ENCODE peak calls at places on chromosomes 12 and 14, in nine cellular contexts. M is astrocyte of the spinal cord, K is coronary artery, S is bronchial epithelial cell, R is GM06990, U is upper lobe of right lung, I is right lobe of liver, O is NB4, T is kidney. H is an unnamed sample.

GRCh38 chr12:6376079-6376941 is 947 bp upstream of the SCNN1A start:
- DNase-seq in O (peak; percentile 77), U (peak; percentile 93), M (peak; percentile 68), S (peak; percentile 57), R (no peak), I (no peak), K (no peak), T (peak; percentile 96), H (peak; percentile 10)

GRCh38 chr12:112198120-112198733 is 72.9 kb downstream of the TRAFD1 start:
- DNase-seq in O (peak; percentile 77), I (no peak), T (no peak), R (no peak), M (peak; percentile 62), U (no peak), K (no peak), S (peak; percentile 53), H (peak; percentile 23)

GRCh38 chr12:117273091-117273490 is 82.8 kb upstream of the FBXO21 start:
- DNase-seq in K (no peak), O (no peak), M (no peak), S (peak; percentile 2), I (no peak), T (no peak), U (no peak), R (no peak), H (no peak)

GRCh38 chr14:81172353-81172752 is 48.4 kb downstream of the GTF2A1 start:
- DNase-seq in R (peak; percentile 18), S (no peak), U (no peak), I (no peak), K (no peak), T (no peak), O (no peak), M (no peak), H (peak; percentile 11)

GRCh38 chr12:68804654-68805591 is 3.1 kb upstream of the MDM2 start:
- DNase-seq in U (no peak), I (peak; percentile 90), O (no peak), T (peak; percentile 86), K (no peak), S (no peak), R (no peak), M (no peak), H (no peak)

GRCh38 chr12:68319988-68320623 is 12.1 kb downstream of the MDM1 start:
- DNase-seq in K (no peak), T (no peak), R (no peak), I (no peak), S (no peak), M (peak; percentile 51), U (no peak), O (no peak), H (peak; percentile 81)

GRCh38 chr12:13362260-13362841 is 165.8 kb downstream of the EMP1 start:
- DNase-seq in R (no peak), T (no peak), S (peak; percentile 67), M (peak; percentile 53), U (peak; percentile 78), O (peak; percentile 65), I (peak; percentile 68), K (no peak), H (peak; percentile 43)

GRCh38 chr12:64160718-64161060 is 61.4 kb downstream of the KICS2 start:
- DNase-seq in K (no peak), U (no peak), M (peak; percentile 49), I (no peak), R (no peak), S (peak; percentile 83), T (no peak), O (no peak), H (peak; percentile 28)

GRCh38 chr14:65495196-65495595 is 82.7 kb downstream of the FUT8 start:
- DNase-seq in M (peak; percentile 54), I (no peak), T (no peak), O (no peak), U (no peak), K (no peak), R (no peak), S (peak; percentile 38), H (no peak)

GRCh38 chr12:69254046-69254445 is 14.7 kb downstream of the CPSF6 start:
- DNase-seq in O (peak; percentile 76), M (peak; percentile 58), S (peak; percentile 63), T (no peak), K (no peak), I (no peak), R (peak; percentile 21), U (no peak), H (peak; percentile 38)

GRCh38 chr12:52149651-52150241 is 42.1 kb downstream of the KRT80 start:
- DNase-seq in O (no peak), U (no peak), R (no peak), I (peak; percentile 50), T (no peak), S (peak; percentile 49), K (no peak), M (peak; percentile 50), H (no peak)

GRCh38 chr14:33668066-33668465 is 282.8 kb downstream of the EGLN3 start:
- DNase-seq in I (no peak), K (no peak), U (no peak), O (no peak), R (no peak), T (no peak), M (peak; percentile 74), S (no peak), H (peak; percentile 58)

GRCh38 chr12:104958009-104958945 is at the start of gene SLC41A2:
- DNase-seq in O (peak; percentile 75), U (peak; percentile 92), S (peak; percentile 71), M (peak; percentile 88), T (peak; percentile 93), K (peak; percentile 89), I (peak; percentile 93), R (peak; percentile 89), H (peak; percentile 92)

GRCh38 chr12:92403210-92404175 is 257.8 kb upstream of the BTG1 start:
- DNase-seq in R (peak; percentile 88), S (no peak), U (no peak), O (no peak), M (no peak), T (no peak), K (no peak), I (no peak), H (no peak)

GRCh38 chr12:31813305-31813704 is 84.5 kb upstream of the AMN1 start:
- DNase-seq in U (no peak), R (no peak), O (peak; percentile 10), K (no peak), T (no peak), M (no peak), S (peak; percentile 7), I (no peak), H (no peak)

GRCh38 chr12:110848524-110848923 is 1.7 kb downstream of the CCDC63 start:
- DNase-seq in O (no peak), I (no peak), T (no peak), S (no peak), M (no peak), K (no peak), R (no peak), U (no peak), H (no peak)

DNA sequence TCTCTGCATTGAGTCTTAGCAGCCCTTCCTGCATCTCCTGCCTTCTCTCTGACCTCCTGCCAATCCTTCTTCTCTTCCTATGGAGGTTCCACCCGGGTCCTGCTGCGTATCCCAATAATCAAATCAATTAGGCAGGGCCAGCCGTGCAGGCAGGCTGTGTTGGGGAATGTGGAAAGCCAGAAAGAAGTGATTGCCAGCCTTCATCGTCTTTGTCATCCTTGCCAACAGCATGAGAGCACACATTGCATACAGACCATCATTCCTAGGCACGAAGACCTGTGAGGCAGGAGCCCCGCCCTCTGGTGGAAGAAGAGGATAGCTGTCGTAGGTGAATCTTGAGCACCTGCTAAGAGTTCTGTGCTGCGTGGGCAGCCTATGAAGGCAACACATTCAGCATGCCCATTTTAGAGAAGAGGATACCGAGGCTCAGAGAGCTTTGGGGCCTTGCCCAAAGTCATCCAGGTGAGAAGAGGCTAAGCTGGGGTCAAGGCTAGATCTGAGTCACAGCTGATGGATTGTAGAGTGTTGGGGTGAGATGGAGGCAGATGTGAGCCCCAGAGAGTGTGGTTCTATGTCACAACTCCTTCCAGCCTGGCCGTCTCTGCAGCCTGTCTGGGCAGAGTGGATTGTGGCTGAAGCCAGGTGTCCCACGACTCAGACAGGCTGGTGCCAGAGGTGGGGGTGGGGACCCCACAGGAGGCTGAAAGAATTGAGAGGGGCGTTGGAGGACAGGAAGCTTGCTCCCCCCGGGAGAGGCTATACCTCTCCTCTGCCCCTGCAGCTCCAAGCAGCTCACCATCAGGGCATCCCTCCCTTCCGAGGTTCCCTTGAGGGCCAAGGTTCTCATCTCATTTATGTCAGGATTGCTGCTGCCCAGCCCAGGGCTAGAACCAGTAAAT is 12.7 kb downstream of the C14orf132 start:
- DNase-seq in R (no peak), T (no peak), S (peak; percentile 13), M (no peak), I (no peak), K (peak; percentile 62), U (no peak), O (peak; percentile 16), H (no peak)
- TF ChIP-seq CTCF in R (peak; percentile 76), T (no peak), S (peak; percentile 47), M (peak; percentile 22), I (peak; percentile 26), K (no peak), U (no peak), O (peak; percentile 29), H (peak; percentile 65)

DNA sequence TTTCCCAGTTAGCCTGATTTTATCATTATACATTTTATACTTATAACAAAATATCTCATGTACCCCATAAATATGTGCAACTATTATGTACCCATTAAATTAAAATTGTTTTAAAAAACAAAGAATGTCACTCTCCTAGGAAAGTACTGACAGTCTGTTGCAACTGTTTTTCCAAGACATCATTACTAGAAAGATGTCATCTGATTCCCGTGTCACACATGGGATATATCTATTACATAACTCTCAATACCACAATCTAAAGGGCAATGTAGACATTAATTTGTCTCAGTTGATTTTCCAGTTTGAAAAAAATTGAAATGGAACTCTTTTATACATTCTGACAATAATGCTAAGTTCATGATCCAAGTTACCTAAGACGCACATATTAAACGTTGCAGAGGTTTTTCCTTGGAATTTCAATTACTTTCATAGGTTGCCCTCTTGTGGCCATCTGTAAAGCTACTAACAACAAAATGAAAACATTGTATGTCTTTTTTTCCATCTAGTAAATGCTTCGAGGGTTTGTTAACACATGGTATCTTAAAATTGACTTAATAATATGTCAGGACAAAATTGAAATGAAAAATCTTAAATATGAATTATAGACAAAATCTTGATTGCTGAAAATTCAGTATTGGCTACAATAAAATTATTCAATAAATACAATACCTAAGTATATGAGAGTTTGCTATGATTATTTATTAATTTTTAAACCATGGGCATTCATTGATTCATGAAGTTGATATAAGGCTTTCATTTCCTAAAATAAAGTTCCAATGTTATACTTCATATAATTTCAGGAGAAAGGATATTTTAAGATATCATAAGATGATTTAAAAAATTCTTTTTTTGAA is 131.6 kb downstream of the PPFIA2 start:
- DNase-seq in S (peak; percentile 54), T (no peak), R (no peak), M (peak; percentile 69), O (peak; percentile 52), K (no peak), I (no peak), U (no peak), H (peak; percentile 32)
- TF ChIP-seq CTCF in S (peak; percentile 47), T (peak; percentile 60), R (peak; percentile 44), M (peak; percentile 57), O (peak; percentile 42), K (peak; percentile 44), I (peak; percentile 68), U (peak; percentile 59), H (peak; percentile 80)

GRCh38 chr14:67674480-67675218 is at the start of gene VTI1B:
- DNase-seq in S (peak; percentile 42), I (peak; percentile 86), O (peak; percentile 88), K (peak; percentile 83), R (peak; percentile 91), T (peak; percentile 92), M (peak; percentile 80), U (peak; percentile 93), H (peak; percentile 51)
- TF ChIP-seq CTCF in S (peak; percentile 21), I (peak; percentile 8), O (no peak), K (no peak), R (peak; percentile 12), T (no peak), M (peak; percentile 37), U (no peak), H (peak; percentile 32)

GRCh38 chr12:16076553-16076952 is 165.4 kb downstream of the DERA start:
- DNase-seq in I (no peak), T (no peak), K (no peak), M (peak; percentile 11), S (peak; percentile 61), O (peak; percentile 64), R (no peak), U (no peak), H (no peak)
- TF ChIP-seq CTCF in I (peak; percentile 54), T (peak; percentile 38), K (no peak), M (peak; percentile 37), S (peak; percentile 76), O (peak; percentile 49), R (peak; percentile 52), U (peak; percentile 39), H (peak; percentile 53)